ENCODE peak calls at places on chromosome 9, in seven cellular contexts. Q is neural progenitor cell, M is HepG2, Y is PC-3, X is GM23248, F is endothelial cell of umbilical vein, T is fibroblast of lung. U is an unnamed sample.

GRCh38 chr9:22731786-22732185 is 285.2 kb downstream of the DMRTA1 start:
- DNase-seq in Q (no peak), M (no peak), Y (peak), X (no peak), F (no peak), T (no peak), U (no peak)

GRCh38 chr9:136668983-136669790 is 6.5 kb downstream of the EGFL7 start:
- DNase-seq in Q (no peak), M (no peak), Y (peak), X (no peak), F (peak), T (no peak), U (no peak)

GRCh38 chr9:78566948-78567675 is 270.2 kb downstream of the PSAT1 start:
- DNase-seq in Q (no peak), M (no peak), Y (peak), X (peak), F (no peak), T (peak), U (no peak)

GRCh38 chr9:118088075-118088474 is 383.9 kb downstream of the TLR4 start:
- DNase-seq in Q (no peak), M (no peak), Y (no peak), X (no peak), F (no peak), T (no peak), U (no peak)

GRCh38 chr9:27202056-27202455 is 93.0 kb downstream of the TEK start:
- DNase-seq in Q (no peak), M (no peak), Y (no peak), X (no peak), F (no peak), T (no peak), U (no peak)

GRCh38 chr9:21812945-21813568 is 10.6 kb downstream of the MTAP start:
- DNase-seq in Q (peak), M (peak), Y (peak), X (peak), F (peak), T (peak), U (no peak)

GRCh38 chr9:111180801-111181200 is 142.5 kb upstream of the LPAR1 start:
- DNase-seq in Q (no peak), M (no peak), Y (no peak), X (peak), F (no peak), T (no peak), U (no peak)

GRCh38 chr9:92739346-92740014 is 25.2 kb downstream of the BICD2 start:
- DNase-seq in Q (no peak), M (no peak), Y (no peak), X (no peak), F (no peak), T (no peak), U (no peak)

GRCh38 chr9:517993-518392 is 303.3 kb downstream of the DOCK8 start:
- DNase-seq in Q (no peak), M (no peak), Y (peak), X (no peak), F (no peak), T (no peak), U (no peak)

GRCh38 chr9:14910178-14910805 is at the start of gene FREM1:
- DNase-seq in Q (peak), M (peak), Y (no peak), X (peak), F (peak), T (peak), U (no peak)

GRCh38 chr9:129889936-129890717 is 54.9 kb downstream of the USP20 start:
- DNase-seq in Q (peak), M (no peak), Y (no peak), X (no peak), F (no peak), T (no peak), U (no peak)

GRCh38 chr9:16921855-16922254 is 51.4 kb upstream of the BNC2 start:
- DNase-seq in Q (no peak), M (no peak), Y (peak), X (peak), F (no peak), T (peak), U (peak)

GRCh38 chr9:36817160-36817834 is 216.8 kb downstream of the PAX5 start:
- DNase-seq in Q (no peak), M (no peak), Y (no peak), X (no peak), F (no peak), T (no peak), U (no peak)

GRCh38 chr9:70484232-70485130 is 70.0 kb upstream of the KLF9 start:
- DNase-seq in Q (peak), M (peak), Y (peak), X (peak), F (peak), T (peak), U (no peak)

GRCh38 chr9:69443178-69443577 is 118.2 kb downstream of the ENTREP1 start:
- DNase-seq in Q (no peak), M (no peak), Y (no peak), X (no peak), F (no peak), T (peak), U (no peak)

GRCh38 chr9:127058645-127059021 is 63.8 kb downstream of the ANGPTL2 start:
- DNase-seq in Q (no peak), M (no peak), Y (no peak), X (peak), F (peak), T (peak), U (peak)

GRCh38 chr9:14258840-14259239 is 55.1 kb downstream of the NFIB start:
- DNase-seq in Q (no peak), M (no peak), Y (peak), X (peak), F (no peak), T (peak), U (no peak)

GRCh38 chr9:127903557-127904475 is 4.4 kb upstream of the ST6GALNAC6 start:
- DNase-seq in Q (no peak), M (peak), Y (no peak), X (peak), F (peak), T (no peak), U (no peak)

GRCh38 chr9:21029661-21030060 is 1.8 kb downstream of the HACD4 start:
- DNase-seq in Q (no peak), M (no peak), Y (no peak), X (no peak), F (no peak), T (no peak), U (no peak)

GRCh38 chr9:91186311-91187101 is 175.2 kb downstream of the AUH start:
- DNase-seq in Q (no peak), M (no peak), Y (peak), X (peak), F (peak), T (peak), U (no peak)

GRCh38 chr9:135073081-135073740 is 14.3 kb upstream of the OLFM1 start:
- DNase-seq in Q (no peak), M (no peak), Y (no peak), X (no peak), F (no peak), T (no peak), U (no peak)

GRCh38 chr9:16146661-16147060 is 593.8 kb downstream of the CCDC171 start:
- DNase-seq in Q (peak), M (no peak), Y (no peak), X (no peak), F (no peak), T (no peak), U (no peak)

GRCh38 chr9:5922192-5922591 is 31.5 kb downstream of the MLANA start:
- DNase-seq in Q (no peak), M (no peak), Y (no peak), X (no peak), F (no peak), T (no peak), U (no peak)

GRCh38 chr9:93435386-93435785 is 16.1 kb upstream of the FAM120A start:
- DNase-seq in Q (no peak), M (no peak), Y (no peak), X (no peak), F (no peak), T (no peak), U (no peak)

GRCh38 chr9:33524431-33524947 is 438 bp downstream of the ANKRD18B start:
- DNase-seq in Q (peak), M (no peak), Y (peak), X (peak), F (peak), T (no peak), U (no peak)

GRCh38 chr9:77023726-77024125 is 4.3 kb downstream of the FOXB2 start:
- DNase-seq in Q (no peak), M (no peak), Y (no peak), X (no peak), F (no peak), T (no peak), U (no peak)

GRCh38 chr9:446074-446699 is 231.5 kb downstream of the DOCK8 start:
- DNase-seq in Q (no peak), M (no peak), Y (no peak), X (no peak), F (no peak), T (no peak), U (peak)

GRCh38 chr9:97501972-97502221 is 431 bp downstream of the TMOD1 start:
- DNase-seq in Q (peak), M (no peak), Y (no peak), X (no peak), F (no peak), T (no peak), U (no peak)

GRCh38 chr9:97500765-97501176 is 695 bp upstream of the TMOD1 start:
- DNase-seq in Q (no peak), M (no peak), Y (no peak), X (no peak), F (no peak), T (no peak), U (no peak)

GRCh38 chr9:97502222-97502983 is 937 bp downstream of the TMOD1 start:
- DNase-seq in Q (peak), M (no peak), Y (no peak), X (no peak), F (no peak), T (no peak), U (no peak)

GRCh38 chr9:97500263-97500662 is 1.2 kb upstream of the TMOD1 start:
- DNase-seq in Q (no peak), M (no peak), Y (no peak), X (no peak), F (no peak), T (no peak), U (no peak)

DNA sequence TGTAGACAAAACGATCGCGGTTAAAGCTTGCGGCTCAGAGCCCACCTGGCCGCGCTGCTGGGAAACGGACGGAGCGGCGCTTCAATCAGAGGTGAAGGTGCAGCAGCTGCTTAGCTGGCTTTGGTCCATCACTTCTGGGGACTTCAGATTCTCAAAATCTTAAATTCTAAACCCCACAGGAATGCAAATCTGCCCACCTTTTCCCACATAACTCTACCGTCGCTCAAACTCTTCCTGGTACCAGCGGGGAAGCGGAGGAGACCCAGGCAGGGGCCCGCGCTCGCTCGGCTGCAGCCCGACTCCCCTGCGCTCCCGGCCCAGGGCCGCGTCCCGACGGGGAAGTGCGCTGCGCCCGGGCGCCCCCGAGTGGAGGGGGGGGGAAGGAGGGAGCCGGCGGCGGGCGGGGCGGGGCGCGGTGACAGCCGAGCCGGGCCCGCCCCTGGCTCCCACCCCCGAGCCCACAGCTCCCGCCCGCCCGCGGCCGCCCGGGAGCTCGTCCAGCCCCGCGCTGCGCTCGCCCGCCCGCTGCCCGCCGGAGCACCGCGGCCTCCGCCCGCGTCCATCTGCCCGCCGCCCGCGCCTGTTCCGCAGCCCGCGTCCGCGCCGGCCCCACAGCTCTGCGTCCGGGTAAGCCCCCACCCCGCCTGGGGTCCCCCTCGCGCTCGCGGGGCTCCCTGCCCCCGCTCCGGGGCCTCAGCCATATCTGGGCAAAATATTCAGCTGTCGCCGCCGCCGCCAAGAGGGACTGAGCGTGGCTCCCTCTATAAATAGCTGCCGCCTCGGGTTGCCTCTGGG is at the start of gene TMOD1:
- DNase-seq in Q (peak), M (peak), Y (peak), X (peak), F (peak), T (peak), U (no peak)
- TF ChIP-seq EZH2 in Q (peak), M (no peak), Y (no peak), X (no peak), F (no peak), T (peak), U (peak)

DNA sequence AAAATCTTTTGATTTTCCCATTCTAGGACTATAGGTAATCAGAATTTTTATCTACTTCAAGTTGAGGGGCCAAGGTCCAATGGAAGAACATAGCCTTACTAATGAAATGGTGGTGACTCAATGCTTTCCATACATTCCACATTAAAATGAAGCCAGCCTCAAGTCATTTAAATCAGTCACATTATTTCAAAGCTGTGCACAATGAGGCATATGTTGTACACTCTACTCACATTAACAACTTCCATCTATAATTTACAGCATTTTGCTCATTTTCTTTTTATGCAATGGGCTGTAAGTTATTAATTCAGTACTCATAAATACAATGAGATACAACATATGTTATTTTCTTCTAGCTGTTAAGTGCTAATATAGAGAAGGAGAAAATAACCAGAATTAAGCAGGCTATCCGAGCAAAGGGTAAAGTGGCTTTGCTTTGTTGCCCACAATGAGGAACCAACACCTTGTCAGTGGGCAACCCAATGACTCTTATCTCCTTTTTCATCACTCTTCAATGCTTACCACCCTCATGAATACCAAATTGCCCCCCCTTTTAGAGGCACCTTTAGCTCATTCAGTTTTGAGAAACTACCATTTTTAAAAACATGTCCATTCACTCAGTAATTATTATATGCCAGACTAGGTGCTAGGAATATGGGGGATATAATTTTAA is 52.4 kb downstream of the TTLL11 start:
- DNase-seq in Q (no peak), M (no peak), Y (no peak), X (peak), F (no peak), T (no peak), U (no peak)
- H3K9ac ChIP-seq in Q (no peak), M (no peak), Y (no peak), X (no peak), F (no peak), T (no peak), U (no peak)

GRCh38 chr9:84140535-84141101 is 160.0 kb downstream of the RMI1 start:
- DNase-seq in Q (peak), M (no peak), Y (no peak), X (peak), F (no peak), T (peak), U (no peak)
- TF ChIP-seq EZH2 in Q (peak), M (no peak), Y (peak), X (no peak), F (peak), T (no peak), U (peak)

GRCh38 chr9:124216474-124217176 is 41.1 kb upstream of the NEK6 start:
- DNase-seq in Q (no peak), M (no peak), Y (no peak), X (no peak), F (no peak), T (no peak), U (no peak)
- H3K9ac ChIP-seq in Q (no peak), M (no peak), Y (no peak), X (no peak), F (no peak), T (no peak), U (no peak)

GRCh38 chr9:95518026-95518425 is 1.3 kb upstream of the PTCH1 start:
- DNase-seq in Q (no peak), M (no peak), Y (no peak), X (no peak), F (no peak), T (no peak), U (no peak)

GRCh38 chr9:95516736-95517558 is at the start of gene PTCH1:
- DNase-seq in Q (peak), M (no peak), Y (peak), X (peak), F (peak), T (peak), U (no peak)

GRCh38 chr9:95515272-95516113 is 1.3 kb downstream of the PTCH1 start:
- DNase-seq in Q (peak), M (no peak), Y (no peak), X (peak), F (peak), T (no peak), U (no peak)

GRCh38 chr9:95517559-95517933 is 775 bp upstream of the PTCH1 start:
- DNase-seq in Q (no peak), M (no peak), Y (no peak), X (no peak), F (no peak), T (no peak), U (no peak)

GRCh38 chr9:95516221-95516735 is 493 bp downstream of the PTCH1 start:
- DNase-seq in Q (peak), M (no peak), Y (no peak), X (peak), F (no peak), T (peak), U (no peak)
- TF ChIP-seq EZH2 in Q (no peak), M (no peak), Y (no peak), X (no peak), F (no peak), T (no peak), U (no peak)

GRCh38 chr9:133113928-133114351 is 7.1 kb downstream of the RALGDS start:
- DNase-seq in Q (no peak), M (no peak), Y (no peak), X (no peak), F (no peak), T (no peak), U (no peak)
- H3K9ac ChIP-seq in Q (peak), M (no peak), Y (no peak), X (peak), F (no peak), T (no peak), U (no peak)

GRCh38 chr9:100427366-100428263 is 672 bp downstream of the MSANTD3 start:
- DNase-seq in Q (peak), M (peak), Y (peak), X (peak), F (peak), T (peak), U (no peak)
- TF ChIP-seq EZH2 in Q (no peak), M (no peak), Y (no peak), X (no peak), F (no peak), T (no peak), U (no peak)

U was measured in keratinocyte.